ENCODE peak calls at places on chromosomes 2 and 18, in four cellular contexts. One of them, this sample, is unnamed.

GRCh38 chr2:86062043-86062442 is 43.6 kb downstream of the POLR1A start:
- DNase-seq in SK-N-SH: no peak
- DNase-seq in K562: no peak
- DNase-seq in H1: no peak
- DNase-seq in this sample: no peak

GRCh38 chr2:16070648-16070971 is 130.3 kb downstream of the MYCN start:
- DNase-seq in SK-N-SH: no peak
- DNase-seq in K562: no peak
- DNase-seq in H1: no peak
- DNase-seq in this sample: no peak

GRCh38 chr2:144364988-144365738 is 154.8 kb downstream of the ZEB2 start:
- DNase-seq in SK-N-SH: no peak
- DNase-seq in K562: no peak
- DNase-seq in H1: no peak
- DNase-seq in this sample: peak

GRCh38 chr18:39462436-39462835 is 1896.8 kb upstream of the CELF4 start:
- DNase-seq in SK-N-SH: no peak
- DNase-seq in H1: no peak
- DNase-seq in K562: no peak
- DNase-seq in this sample: no peak

GRCh38 chr2:46451131-46451711 is 28.1 kb upstream of the TMEM247 start:
- DNase-seq in H1: no peak
- DNase-seq in K562: no peak
- DNase-seq in SK-N-SH: no peak
- DNase-seq in this sample: no peak

GRCh38 chr2:128446866-128447537 is 128.3 kb upstream of the HS6ST1 start:
- DNase-seq in K562: no peak
- DNase-seq in H1: peak
- DNase-seq in SK-N-SH: no peak
- DNase-seq in this sample: no peak

GRCh38 chr2:19176977-19177376 is 181.4 kb downstream of the OSR1 start:
- DNase-seq in SK-N-SH: no peak
- DNase-seq in K562: no peak
- DNase-seq in H1: no peak
- DNase-seq in this sample: no peak

GRCh38 chr2:241858206-241859016 is at the start of gene PDCD1:
- DNase-seq in SK-N-SH: peak
- DNase-seq in K562: peak
- DNase-seq in H1: no peak
- DNase-seq in this sample: no peak

GRCh38 chr2:159209341-159210306 is 76.9 kb downstream of the WDSUB1 start:
- DNase-seq in SK-N-SH: no peak
- DNase-seq in K562: no peak
- DNase-seq in H1: no peak
- DNase-seq in this sample: peak

GRCh38 chr18:27108842-27109241 is 76.3 kb downstream of the CHST9 start:
- DNase-seq in H1: no peak
- DNase-seq in SK-N-SH: no peak
- DNase-seq in K562: no peak
- DNase-seq in this sample: no peak

GRCh38 chr2:201572822-201573493 is 70.3 kb downstream of the TMEM237 start:
- DNase-seq in H1: no peak
- DNase-seq in K562: no peak
- DNase-seq in SK-N-SH: no peak
- DNase-seq in this sample: no peak

GRCh38 chr2:26970928-26971627 is 641 bp downstream of the MAPRE3 start:
- DNase-seq in H1: peak
- DNase-seq in K562: no peak
- DNase-seq in SK-N-SH: peak
- DNase-seq in this sample: no peak

GRCh38 chr18:42028232-42028832 is 73.3 kb downstream of the PIK3C3 start:
- DNase-seq in SK-N-SH: peak
- DNase-seq in K562: peak
- DNase-seq in H1: no peak
- DNase-seq in this sample: no peak

GRCh38 chr2:28665041-28665704 is 86.5 kb upstream of the PPP1CB start:
- DNase-seq in SK-N-SH: peak
- DNase-seq in K562: no peak
- DNase-seq in H1: no peak
- DNase-seq in this sample: no peak

GRCh38 chr2:71282493-71282892 is 49.1 kb upstream of the ZNF638 start:
- DNase-seq in SK-N-SH: no peak
- DNase-seq in H1: no peak
- DNase-seq in K562: no peak
- DNase-seq in this sample: no peak

GRCh38 chr2:148614332-148615049 is 30.1 kb upstream of the EPC2 start:
- DNase-seq in SK-N-SH: no peak
- DNase-seq in H1: no peak
- DNase-seq in K562: no peak
- DNase-seq in this sample: peak

GRCh38 chr2:45130758-45131157 is 121.5 kb upstream of the SIX2 start:
- DNase-seq in H1: no peak
- DNase-seq in K562: no peak
- DNase-seq in SK-N-SH: no peak
- DNase-seq in this sample: no peak

GRCh38 chr2:98944786-98945185 is 8.8 kb upstream of the CRACDL start:
- DNase-seq in K562: no peak
- DNase-seq in SK-N-SH: no peak
- DNase-seq in H1: no peak
- DNase-seq in this sample: no peak

GRCh38 chr2:169808211-169808610 is 9.5 kb downstream of the SSB start:
- DNase-seq in K562: no peak
- DNase-seq in H1: no peak
- DNase-seq in SK-N-SH: no peak
- DNase-seq in this sample: no peak

GRCh38 chr2:30584116-30584515 is 137.1 kb downstream of the LCLAT1 start:
- DNase-seq in K562: no peak
- DNase-seq in SK-N-SH: no peak
- DNase-seq in H1: no peak
- DNase-seq in this sample: peak

GRCh38 chr18:45324489-45325111 is 290.7 kb upstream of the SLC14A2 start:
- DNase-seq in SK-N-SH: no peak
- DNase-seq in H1: peak
- DNase-seq in K562: no peak
- DNase-seq in this sample: no peak

GRCh38 chr2:86789687-86790133 is 1.0 kb downstream of the CD8A start:
- DNase-seq in K562: no peak
- DNase-seq in H1: no peak
- DNase-seq in SK-N-SH: peak
- DNase-seq in this sample: no peak

GRCh38 chr2:72533767-72534166 is 292.1 kb downstream of the EXOC6B start:
- DNase-seq in SK-N-SH: no peak
- DNase-seq in K562: no peak
- DNase-seq in H1: no peak
- DNase-seq in this sample: no peak

GRCh38 chr2:98601532-98602132 is 6.7 kb downstream of the COA5 start:
- DNase-seq in K562: peak
- DNase-seq in SK-N-SH: peak
- DNase-seq in H1: no peak
- DNase-seq in this sample: no peak

GRCh38 chr2:74648009-74648443 is at the start of gene M1AP:
- DNase-seq in K562: no peak
- DNase-seq in SK-N-SH: no peak
- DNase-seq in H1: peak
- DNase-seq in this sample: no peak

GRCh38 chr2:140270229-140270628 is 1490.0 kb upstream of the NXPH2 start:
- DNase-seq in H1: no peak
- DNase-seq in K562: no peak
- DNase-seq in SK-N-SH: no peak
- DNase-seq in this sample: no peak

GRCh38 chr2:140273958-140274357 is 1493.8 kb upstream of the NXPH2 start:
- DNase-seq in SK-N-SH: no peak
- DNase-seq in K562: no peak
- DNase-seq in H1: no peak
- DNase-seq in this sample: no peak

GRCh38 chr2:140274891-140275290 is 1494.7 kb upstream of the NXPH2 start:
- DNase-seq in SK-N-SH: no peak
- DNase-seq in H1: no peak
- DNase-seq in K562: no peak
- DNase-seq in this sample: no peak

GRCh38 chr2:140275427-140275826 is 1495.2 kb upstream of the NXPH2 start:
- DNase-seq in K562: no peak
- DNase-seq in H1: no peak
- DNase-seq in SK-N-SH: no peak
- DNase-seq in this sample: no peak

GRCh38 chr2:140273396-140273795 is 1493.2 kb upstream of the NXPH2 start:
- DNase-seq in H1: no peak
- DNase-seq in SK-N-SH: no peak
- DNase-seq in K562: no peak
- DNase-seq in this sample: no peak
- TF ChIP-seq JUND in H1: no peak
- TF ChIP-seq JUND in SK-N-SH: no peak
- TF ChIP-seq JUND in K562: no peak
- TF ChIP-seq JUND in this sample: no peak

DNA sequence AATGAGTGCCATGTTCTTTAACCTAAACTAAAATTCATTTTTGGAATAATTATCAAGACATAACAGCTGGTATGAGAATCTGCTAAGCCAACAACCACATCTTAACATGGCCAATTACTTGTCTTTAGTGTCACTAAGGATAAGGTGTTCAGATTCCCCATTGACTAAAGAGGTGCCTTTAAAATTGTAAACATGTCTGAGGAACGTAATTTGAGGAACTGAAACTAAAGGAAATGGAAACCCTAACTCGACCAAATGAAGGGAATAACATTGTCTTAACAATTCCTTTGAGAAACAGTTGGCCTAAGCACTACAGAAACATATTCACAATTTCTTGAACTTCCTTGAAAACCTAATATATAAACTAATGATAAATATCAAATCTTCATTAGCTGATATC is 355.4 kb upstream of the GULP1 start:
- DNase-seq in K562: no peak
- DNase-seq in SK-N-SH: no peak
- DNase-seq in H1: no peak
- DNase-seq in this sample: no peak
- TF ChIP-seq TAF1 in K562: no peak
- TF ChIP-seq TAF1 in SK-N-SH: no peak
- TF ChIP-seq TAF1 in H1: no peak
- TF ChIP-seq TAF1 in this sample: no peak

DNA sequence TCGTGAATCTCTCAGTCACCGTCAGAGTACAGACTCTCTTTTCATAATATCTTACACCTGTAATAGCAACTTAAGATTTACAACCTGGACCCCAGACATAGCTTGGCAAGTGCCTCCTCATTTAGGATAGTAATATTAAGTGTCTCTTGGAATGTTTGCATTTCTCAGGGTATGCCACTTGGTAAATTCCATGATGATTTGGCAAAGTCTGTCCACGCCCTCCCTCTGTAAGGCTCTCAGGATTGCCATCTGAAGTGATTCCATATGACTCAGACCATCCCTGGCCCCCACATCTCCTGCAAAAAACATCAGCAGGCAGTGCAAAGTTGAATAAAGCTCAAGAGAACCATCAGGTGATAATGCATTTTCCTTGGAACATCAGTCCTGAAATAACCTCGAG is 27.0 kb upstream of the PIEZO2 start:
- DNase-seq in K562: no peak
- DNase-seq in SK-N-SH: no peak
- DNase-seq in H1: no peak
- DNase-seq in this sample: no peak
- TF ChIP-seq JUND in K562: no peak
- TF ChIP-seq JUND in SK-N-SH: no peak
- TF ChIP-seq JUND in H1: no peak
- TF ChIP-seq JUND in this sample: no peak

GRCh38 chr2:113723411-113723810 is 33.0 kb downstream of the SLC35F5 start:
- DNase-seq in H1: no peak
- DNase-seq in K562: no peak
- DNase-seq in SK-N-SH: no peak
- DNase-seq in this sample: no peak

GRCh38 chr2:113724010-113724409 is 32.4 kb downstream of the SLC35F5 start:
- DNase-seq in H1: no peak
- DNase-seq in SK-N-SH: no peak
- DNase-seq in K562: no peak
- DNase-seq in this sample: no peak

GRCh38 chr2:113716291-113716690 is 40.2 kb downstream of the SLC35F5 start:
- DNase-seq in K562: no peak
- DNase-seq in H1: no peak
- DNase-seq in SK-N-SH: no peak
- DNase-seq in this sample: no peak

DNA sequence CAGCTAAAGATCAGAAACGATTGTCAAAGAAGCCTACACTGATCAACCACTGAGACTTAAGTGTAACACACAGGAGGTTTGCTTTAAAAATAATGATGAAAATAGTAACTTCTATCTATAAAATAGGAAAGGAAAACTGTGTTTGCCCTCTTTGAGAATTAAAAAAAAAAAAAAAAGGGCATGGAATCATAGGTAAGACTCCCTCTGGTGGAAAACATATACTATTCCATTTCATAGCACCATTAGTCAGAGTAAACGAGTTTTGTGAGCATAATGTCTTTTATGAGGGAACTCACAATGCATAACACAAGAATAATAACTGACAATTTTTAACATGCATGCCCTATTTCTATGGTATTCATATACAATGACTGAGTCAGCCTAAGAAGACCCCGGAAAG is 36.3 kb downstream of the SLC35F5 start:
- DNase-seq in H1: no peak
- DNase-seq in K562: no peak
- DNase-seq in SK-N-SH: peak
- DNase-seq in this sample: no peak
- TF ChIP-seq TAF1 in H1: no peak
- TF ChIP-seq TAF1 in K562: no peak
- TF ChIP-seq TAF1 in SK-N-SH: no peak
- TF ChIP-seq TAF1 in this sample: no peak

GRCh38 chr2:237604960-237605359 is 14.4 kb upstream of the RAB17 start:
- DNase-seq in SK-N-SH: no peak
- DNase-seq in K562: no peak
- DNase-seq in H1: no peak
- DNase-seq in this sample: no peak
- TF ChIP-seq JUND in SK-N-SH: no peak
- TF ChIP-seq JUND in K562: no peak
- TF ChIP-seq JUND in H1: no peak
- TF ChIP-seq JUND in this sample: no peak